ENCODE peak calls at places on chromosomes 5 and 9, in seven cellular contexts. B is PC-3, U is RWPE1, E is dorsolateral prefrontal cortex, Y is neural progenitor cell, Q is foreskin keratinocyte, F is aorta. M is an unnamed sample.
A peak's percentile ranks its signal among the peaks of the same experiment; 100 is the strongest.

GRCh38 chr9:2181794-2182193 is 166.6 kb downstream of the SMARCA2 start:
- DNase-seq in B (peak; percentile 17), U (peak; percentile 0), E (peak; percentile 46), Y (peak; percentile 87), Q (no peak), F (no peak), M (no peak)

GRCh38 chr5:98923961-98924360 is 4.8 kb downstream of the CHD1 start:
- DNase-seq in B (no peak), U (no peak), E (no peak), Y (no peak), Q (no peak), F (no peak), M (no peak)

GRCh38 chr9:27467486-27467885 is 56.6 kb upstream of the IFNK start:
- DNase-seq in B (no peak), U (no peak), E (no peak), Y (peak; percentile 22), Q (no peak), F (no peak), M (no peak)

GRCh38 chr9:137234055-137234697 is 3.5 kb downstream of the SLC34A3 start:
- DNase-seq in B (no peak), U (no peak), E (no peak), Y (no peak), Q (no peak), F (no peak), M (no peak)

GRCh38 chr5:93572773-93573626 is 8.0 kb downstream of the NR2F1-AS1 start:
- DNase-seq in B (no peak), U (no peak), E (no peak), Y (peak; percentile 92), Q (peak; percentile 34), F (no peak), M (no peak)

GRCh38 chr5:96638566-96638965 is 23.6 kb upstream of the CAST start:
- DNase-seq in B (no peak), U (no peak), E (no peak), Y (no peak), Q (no peak), F (no peak), M (no peak)

GRCh38 chr5:16791036-16791705 is 144.9 kb downstream of the MYO10 start:
- DNase-seq in B (peak; percentile 95), U (peak; percentile 67), E (no peak), Y (peak; percentile 59), Q (no peak), F (no peak), M (no peak)

GRCh38 chr5:107542831-107543231 is 127.9 kb downstream of the EFNA5 start:
- DNase-seq in B (peak; percentile 68), U (peak; percentile 87), E (no peak), Y (no peak), Q (no peak), F (peak; percentile 84), M (peak; percentile 45)

GRCh38 chr5:169786219-169786618 is 149.1 kb downstream of the DOCK2 start:
- DNase-seq in B (peak; percentile 32), U (no peak), E (no peak), Y (no peak), Q (no peak), F (no peak), M (no peak)

GRCh38 chr5:14428302-14429081 is 153.1 kb upstream of the OTULINL start:
- DNase-seq in B (peak; percentile 60), U (peak; percentile 37), E (no peak), Y (no peak), Q (no peak), F (no peak), M (no peak)

GRCh38 chr9:16901589-16901988 is 31.1 kb upstream of the BNC2 start:
- DNase-seq in B (peak; percentile 58), U (peak; percentile 22), E (no peak), Y (no peak), Q (peak; percentile 44), F (no peak), M (peak; percentile 6)
- H3K27ac ChIP-seq in B (no peak overlapping the region), U (no peak overlapping the region), E (no peak overlapping the region), Y (no peak overlapping the region), Q (no peak overlapping the region), F (no peak overlapping the region), M (no peak overlapping the region)

DNA sequence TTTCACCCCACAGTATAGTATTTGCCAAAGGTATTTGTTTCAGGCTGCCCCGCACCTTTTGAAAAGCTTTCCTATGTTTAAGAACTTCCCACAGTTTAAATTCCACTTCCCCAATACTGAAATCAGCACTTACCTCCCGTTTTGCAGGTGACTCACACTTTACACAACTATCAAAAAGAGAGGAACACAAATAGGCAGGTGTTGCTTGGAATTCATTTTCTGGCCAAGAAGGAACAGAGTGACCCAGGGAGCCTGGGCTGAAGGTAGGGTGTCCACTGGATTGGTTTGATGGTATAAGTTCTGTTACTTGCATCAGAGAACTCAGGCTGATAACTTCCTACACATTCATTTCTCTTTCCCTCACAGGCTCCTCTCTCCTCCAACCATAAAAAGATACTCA is 60.1 kb upstream of the SLC30A5 start:
- DNase-seq in B (peak; percentile 37), U (no peak), E (no peak), Y (no peak), Q (no peak), F (no peak), M (no peak)
- H3K27ac ChIP-seq in B (no peak overlapping the region), U (no peak overlapping the region), E (no peak overlapping the region), Y (no peak overlapping the region), Q (no peak overlapping the region), F (no peak overlapping the region), M (no peak overlapping the region)

DNA sequence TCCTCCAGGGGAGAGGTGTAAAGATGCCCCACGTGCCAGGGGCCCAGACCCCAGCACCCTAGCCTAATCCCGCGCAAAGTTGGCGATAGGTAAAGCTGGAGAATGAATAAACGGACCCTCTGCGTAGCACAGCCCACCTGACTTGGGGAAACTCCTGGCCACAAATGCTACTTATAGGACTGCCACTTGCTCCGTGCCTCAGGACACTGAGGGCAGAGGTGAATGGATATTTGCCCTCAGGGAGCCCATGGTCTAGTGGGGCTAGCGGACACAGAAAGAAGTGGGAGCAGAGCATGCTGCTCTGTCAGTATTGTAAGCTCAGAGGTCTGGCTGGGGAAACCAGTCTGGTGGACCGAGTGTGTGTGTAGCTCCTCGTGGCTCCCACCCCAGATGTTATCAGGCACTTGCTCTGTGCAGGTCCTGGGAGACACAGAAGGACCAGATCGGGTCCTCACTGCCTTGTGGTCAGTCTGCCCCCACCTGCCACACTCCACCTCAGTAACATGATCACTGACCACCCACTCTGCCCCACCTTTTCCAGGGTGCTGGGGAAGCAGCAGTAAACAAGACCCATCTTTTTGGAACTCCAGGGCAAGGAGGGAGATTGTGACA is 841 bp downstream of the GRK6 start:
- DNase-seq in B (peak; percentile 29), U (no peak), E (no peak), Y (peak; percentile 30), Q (no peak), F (no peak), M (no peak)
- H3K27ac ChIP-seq in B (peak overlapping the region; percentile 22), U (peak overlapping the region; percentile 94), E (peak overlapping the region; percentile 55), Y (no peak overlapping the region), Q (peak overlapping the region; percentile 88), F (no peak overlapping the region), M (peak overlapping the region; percentile 89)

DNA sequence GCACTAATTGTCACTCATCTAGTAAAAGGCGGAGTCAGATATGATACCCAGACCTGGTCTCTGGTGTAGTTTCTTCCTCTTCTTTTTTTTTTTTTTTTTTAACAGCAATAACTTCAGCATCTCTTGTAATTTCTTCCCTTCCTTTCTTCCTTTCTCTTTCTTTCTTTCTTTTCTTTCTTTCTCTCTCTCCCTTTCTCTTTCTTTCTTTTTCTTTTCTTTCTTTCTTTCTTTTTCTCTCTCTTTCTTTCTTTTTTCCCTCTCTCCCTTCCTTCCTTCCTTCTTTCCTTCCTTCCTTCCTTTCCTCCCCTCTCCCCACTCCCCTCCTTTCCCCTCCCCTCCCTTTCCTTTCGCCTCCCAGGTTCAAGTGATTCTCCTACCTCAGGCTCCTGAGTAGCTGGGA is 25.9 kb upstream of the GNPDA1 start:
- DNase-seq in B (no peak), U (no peak), E (no peak), Y (no peak), Q (no peak), F (no peak), M (no peak)
- H3K27ac ChIP-seq in B (no peak overlapping the region), U (no peak overlapping the region), E (no peak overlapping the region), Y (no peak overlapping the region), Q (no peak overlapping the region), F (no peak overlapping the region), M (no peak overlapping the region)

DNA sequence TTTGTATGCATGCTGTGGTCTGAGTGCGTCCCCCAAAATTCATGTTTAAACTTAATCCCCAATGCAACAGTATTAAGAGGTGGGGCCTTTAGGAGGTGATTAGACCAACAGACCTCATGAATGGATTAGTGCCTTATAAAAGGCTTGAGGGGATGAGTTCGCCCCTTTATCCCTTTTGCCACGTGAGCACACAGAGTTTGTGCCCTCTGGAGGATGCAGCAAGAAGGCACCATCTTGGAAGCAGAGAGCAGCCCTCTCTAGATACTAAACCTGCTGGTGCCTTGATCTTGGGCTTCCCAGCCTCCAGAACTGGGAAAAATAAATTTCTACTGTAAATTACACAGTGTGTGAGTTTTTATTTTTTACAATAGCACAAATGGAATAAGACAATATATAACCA is 177.1 kb upstream of the SPRY4 start:
- DNase-seq in B (no peak), U (no peak), E (no peak), Y (peak; percentile 64), Q (no peak), F (no peak), M (no peak)
- H3K27ac ChIP-seq in B (no peak overlapping the region), U (no peak overlapping the region), E (no peak overlapping the region), Y (no peak overlapping the region), Q (no peak overlapping the region), F (no peak overlapping the region), M (no peak overlapping the region)

GRCh38 chr5:82367930-82368329 is 89.8 kb upstream of the RPS23 start:
- DNase-seq in B (no peak), U (no peak), E (no peak), Y (no peak), Q (no peak), F (no peak), M (no peak)

GRCh38 chr5:82364497-82364896 is 86.3 kb upstream of the RPS23 start:
- DNase-seq in B (peak; percentile 66), U (no peak), E (no peak), Y (peak; percentile 48), Q (no peak), F (no peak), M (peak; percentile 22)

GRCh38 chr5:82365744-82366228 is 87.6 kb upstream of the RPS23 start:
- DNase-seq in B (peak; percentile 94), U (peak; percentile 95), E (no peak), Y (no peak), Q (peak; percentile 99), F (no peak), M (peak; percentile 99)

GRCh38 chr5:82363524-82363923 is 85.4 kb upstream of the RPS23 start:
- DNase-seq in B (no peak), U (no peak), E (no peak), Y (no peak), Q (no peak), F (no peak), M (no peak)

GRCh38 chr5:82365026-82365425 is 86.9 kb upstream of the RPS23 start:
- DNase-seq in B (no peak), U (no peak), E (no peak), Y (no peak), Q (no peak), F (no peak), M (no peak)
- H3K27ac ChIP-seq in B (peak overlapping the region; percentile 97), U (no peak overlapping the region), E (no peak overlapping the region), Y (no peak overlapping the region), Q (peak overlapping the region; percentile 76), F (no peak overlapping the region), M (peak overlapping the region; percentile 74)